ENCODE peak calls at places on chromosome 19, in seven cellular contexts. I is heart left ventricle; P is IMR-90; L is PC-3; M is pancreas; X is heart right ventricle; B is CD8-positive, alpha-beta T cell. V is an unnamed sample. For H3K27me3, the result is how much of the 10 kb centered on the place peaks cover.

GRCh38 chr19:39971380-39971841 is 446 bp downstream of the PSMC4 start:
- DNase-seq in B (no peak), L (no peak), P (no peak), X (no peak), M (peak), I (no peak), V (no peak)

GRCh38 chr19:46371371-46371901 is 24.5 kb downstream of the PPP5C start:
- DNase-seq in B (no peak), M (no peak), P (peak), I (no peak), X (no peak), L (no peak), V (no peak)

GRCh38 chr19:46345157-46345556 is 1.7 kb upstream of the PPP5C start:
- DNase-seq in B (no peak), L (no peak), M (no peak), X (no peak), P (no peak), I (no peak), V (no peak)

GRCh38 chr19:34217952-34218817 is 36.2 kb upstream of the GARRE1 start:
- DNase-seq in I (no peak), B (peak), P (peak), X (no peak), M (no peak), L (peak), V (no peak)

GRCh38 chr19:45079063-45079910 is at the start of gene GEMIN7:
- DNase-seq in X (peak), P (peak), B (peak), L (peak), I (peak), M (peak), V (peak)

GRCh38 chr19:3270908-3271307 is 46.4 kb downstream of the CELF5 start:
- DNase-seq in P (peak), M (no peak), I (no peak), L (peak), B (peak), X (no peak), V (no peak)

GRCh38 chr19:29667390-29667783 is 2.1 kb downstream of the PLEKHF1 start:
- DNase-seq in X (no peak), B (no peak), I (no peak), P (no peak), L (no peak), M (no peak), V (no peak)

GRCh38 chr19:56347163-56347778 is 32.6 kb upstream of the ZSCAN5A start:
- DNase-seq in M (no peak), X (no peak), P (no peak), B (no peak), I (no peak), L (no peak), V (no peak)

GRCh38 chr19:45739498-45740439 is 6.5 kb downstream of the MEIOSIN start:
- DNase-seq in L (no peak), X (no peak), I (no peak), P (no peak), M (no peak), B (no peak), V (no peak)

GRCh38 chr19:36060430-36060829 is 5.7 kb downstream of the WDR62 start:
- DNase-seq in P (peak), X (peak), I (peak), M (no peak), B (no peak), L (peak), V (no peak)

GRCh38 chr19:46890423-46891170 is 29.8 kb downstream of the ARHGAP35 start:
- DNase-seq in X (no peak), I (no peak), B (no peak), M (no peak), P (peak), L (peak), V (no peak)

GRCh38 chr19:46133101-46133627 is 8.7 kb upstream of the IGFL3 start:
- DNase-seq in X (no peak), I (no peak), L (peak), M (no peak), P (peak), B (no peak), V (no peak)

GRCh38 chr19:38304866-38305429 is 897 bp downstream of the C19orf33 start:
- DNase-seq in X (peak), L (peak), M (peak), I (peak), P (no peak), B (no peak), V (peak)

GRCh38 chr19:4911314-4911713 is 2.0 kb downstream of the UHRF1 start:
- DNase-seq in L (peak), M (no peak), X (no peak), I (no peak), P (peak), B (no peak), V (no peak)

GRCh38 chr19:16315825-16316505 is 8.7 kb upstream of the KLF2 start:
- DNase-seq in P (peak), X (peak), M (no peak), I (peak), L (peak), B (no peak), V (peak)

GRCh38 chr19:5038631-5039271 is 69.8 kb downstream of the KDM4B start:
- DNase-seq in X (no peak), I (no peak), B (no peak), M (no peak), P (peak), L (peak), V (no peak)

GRCh38 chr19:16726916-16727315 is 7.3 kb downstream of the NWD1 start:
- DNase-seq in B (no peak), M (no peak), L (no peak), P (no peak), X (no peak), I (no peak), V (no peak)

GRCh38 chr19:32859591-32859990 is 10.0 kb downstream of the SLC7A9 start:
- DNase-seq in B (no peak), X (no peak), P (no peak), M (no peak), L (no peak), I (no peak), V (no peak)

GRCh38 chr19:10603873-10604459 is 16.9 kb upstream of the AP1M2 start:
- DNase-seq in I (no peak), P (no peak), X (no peak), L (no peak), B (peak), M (no peak), V (no peak)

GRCh38 chr19:58513213-58513693 is 1.5 kb upstream of the SLC27A5 start:
- DNase-seq in B (no peak), M (peak), L (no peak), X (no peak), P (no peak), I (no peak), V (no peak)

GRCh38 chr19:42386974-42387707 is 3.0 kb downstream of the CNFN start:
- DNase-seq in I (peak), M (peak), B (peak), X (peak), P (peak), L (peak), V (peak)

GRCh38 chr19:47531640-47532387 is 17.0 kb upstream of the NAPA start:
- DNase-seq in M (no peak), I (no peak), P (no peak), L (no peak), X (no peak), B (no peak), V (no peak)

GRCh38 chr19:35013820-35014754 is 14.0 kb downstream of the GRAMD1A start:
- DNase-seq in M (no peak), I (no peak), X (no peak), P (no peak), L (no peak), B (peak), V (no peak)

GRCh38 chr19:37564624-37565369 is 29.8 kb downstream of the ZNF571 start:
- DNase-seq in I (no peak), B (no peak), P (no peak), X (no peak), L (no peak), M (no peak), V (no peak)

GRCh38 chr19:28553005-28553404 is 659.9 kb downstream of the UQCRFS1 start:
- DNase-seq in L (no peak), B (no peak), I (no peak), P (no peak), M (no peak), X (no peak), V (no peak)

GRCh38 chr19:54179921-54180452 is 7.0 kb upstream of the TMC4 start:
- DNase-seq in M (peak), B (no peak), P (peak), L (peak), X (no peak), I (no peak), V (no peak)

GRCh38 chr19:40607311-40607871 is 6.2 kb downstream of the LTBP4 start:
- DNase-seq in L (no peak), M (peak), X (no peak), I (peak), B (no peak), P (no peak), V (no peak)

DNA sequence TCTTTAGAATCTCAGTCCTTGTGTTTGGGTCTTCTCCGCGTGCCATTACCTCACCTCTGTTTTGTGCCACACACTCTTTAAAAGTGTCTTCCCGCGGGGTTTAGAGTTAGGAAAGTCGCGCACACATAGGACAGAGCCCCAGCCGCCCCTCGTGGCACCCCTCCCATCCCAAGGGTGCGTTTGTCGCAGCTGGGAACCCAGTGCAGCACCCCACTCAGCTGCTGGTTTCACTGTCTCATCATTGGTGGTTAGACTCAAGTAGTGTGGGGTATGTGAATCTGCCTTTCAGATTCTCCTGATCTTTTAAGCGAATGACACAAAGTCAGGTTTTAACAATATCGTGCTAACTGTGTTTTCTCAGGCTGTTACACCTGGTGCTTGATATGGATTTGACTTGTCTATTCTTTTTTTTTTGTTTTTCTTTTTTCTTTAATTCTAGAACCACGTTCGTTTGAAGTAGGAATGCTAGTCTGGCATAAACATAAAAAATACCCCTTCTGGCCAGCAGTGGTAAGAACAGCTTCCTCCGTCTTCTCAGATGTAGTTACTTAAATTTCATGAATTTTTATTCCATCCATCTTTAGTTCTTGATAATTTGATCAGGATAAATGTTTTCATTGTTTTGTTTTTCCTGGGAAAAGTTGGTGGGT is 19.5 kb upstream of the NDUFS7 start:
- DNase-seq in B (peak), L (no peak), I (no peak), X (no peak), P (peak), M (no peak), V (no peak)
- TF ChIP-seq CTCF in B (peak), L (peak), I (no peak), X (no peak), P (peak), M (peak), V (no peak)

GRCh38 chr19:51016798-51017683 is 2.5 kb downstream of the KLK10 start:
- DNase-seq in L (peak), B (no peak), M (peak), X (peak), I (no peak), P (peak), V (peak)
- H3K27me3 ChIP-seq in L (under half), B (under half), M (under half), X (half or more), I (half or more), P (under half), V (under half)

DNA sequence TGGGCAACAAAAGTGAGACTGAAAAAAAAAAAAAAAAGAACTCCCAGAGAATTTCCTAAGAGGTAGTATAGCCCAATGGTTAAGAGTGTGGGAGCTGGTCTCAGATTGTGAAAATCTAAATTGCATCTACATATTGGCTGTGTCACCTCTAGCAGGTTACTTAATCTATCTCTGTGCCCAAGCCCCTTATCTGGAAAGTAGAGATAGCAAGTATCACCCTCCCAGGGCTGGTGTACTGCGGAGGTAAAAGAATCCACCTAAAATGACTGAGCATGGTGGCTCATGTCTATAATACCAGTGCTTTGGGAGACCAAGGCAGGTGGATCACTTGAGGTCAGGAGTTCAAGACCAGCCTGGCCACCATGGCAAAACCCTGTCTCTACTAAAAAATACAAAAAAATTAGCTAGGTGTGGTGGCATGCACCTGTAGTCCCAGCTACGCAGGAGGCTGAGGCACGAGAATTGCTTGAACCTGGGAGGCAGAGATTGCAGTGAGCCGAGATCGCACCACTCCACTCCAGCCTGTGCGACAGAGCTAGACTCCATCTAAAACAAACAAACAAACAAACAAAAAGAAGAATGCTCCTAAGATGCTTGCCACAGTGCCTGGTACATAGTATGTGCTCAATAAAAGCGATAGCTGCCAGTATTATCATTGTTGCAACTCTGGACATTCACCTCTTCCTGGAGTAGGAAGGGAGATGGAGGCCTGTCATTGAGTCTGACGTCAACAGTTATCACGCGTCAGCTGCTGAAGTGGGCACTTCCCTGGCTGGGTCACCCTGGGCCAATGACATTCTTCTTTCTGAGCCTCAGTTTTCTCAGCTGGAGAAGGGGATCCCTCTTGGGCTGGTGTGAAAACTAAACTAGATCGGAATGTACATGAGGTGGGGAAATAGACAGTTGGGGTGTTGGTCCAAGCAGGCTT is 4.0 kb upstream of the PLAUR start:
- DNase-seq in L (no peak), M (no peak), I (peak), P (no peak), B (no peak), X (no peak), V (no peak)
- H3K4me3 ChIP-seq in L (no peak), M (no peak), I (no peak), P (no peak), B (no peak), X (no peak), V (no peak)

GRCh38 chr19:18487576-18488402 is 34.1 kb downstream of the ELL start:
- DNase-seq in B (no peak), P (no peak), X (no peak), I (no peak), L (no peak), M (no peak), V (no peak)

GRCh38 chr19:18489627-18490184 is 32.2 kb downstream of the ELL start:
- DNase-seq in B (no peak), P (no peak), X (no peak), I (no peak), L (no peak), M (no peak), V (no peak)

GRCh38 chr19:18488403-18488723 is 33.5 kb downstream of the ELL start:
- DNase-seq in P (no peak), L (peak), X (no peak), M (no peak), I (no peak), B (no peak), V (no peak)

GRCh38 chr19:18490719-18491118 is 31.2 kb downstream of the ELL start:
- DNase-seq in L (no peak), X (no peak), M (no peak), I (no peak), P (no peak), B (no peak), V (no peak)

GRCh38 chr19:18488838-18489626 is 32.8 kb downstream of the ELL start:
- DNase-seq in X (peak), M (peak), P (no peak), L (peak), B (no peak), I (no peak), V (no peak)
- TF ChIP-seq CTCF in X (peak), M (peak), P (peak), L (peak), B (no peak), I (peak), V (peak)

GRCh38 chr19:2249010-2249866 is at the start of gene AMH:
- DNase-seq in P (no peak), I (no peak), L (no peak), B (peak), X (no peak), M (peak), V (no peak)
- H3K27me3 ChIP-seq in P (under half), I (under half), L (under half), B (under half), X (half or more), M (under half), V (under half)

V was measured in lung.